ENCODE peak calls at places on chromosomes 3 and 15, in four cellular contexts. M is coronary artery, D is aorta, A is spleen. N is an unnamed sample.
A peak's percentile ranks its signal among the peaks of the same experiment; 100 is the strongest.

GRCh38 chr15:40506964-40507571 is 36.3 kb downstream of the CHST14 start:
- DNase-seq in M (peak; percentile 83), D (peak; percentile 80), A (peak; percentile 87), N (peak; percentile 97)

GRCh38 chr15:74233373-74233772 is 2.8 kb upstream of the CCDC33 start:
- DNase-seq in M (no peak), D (no peak), A (no peak), N (peak; percentile 47)

GRCh38 chr3:37240170-37240945 is 66.0 kb upstream of the LRRFIP2 start:
- DNase-seq in M (no peak), D (no peak), A (no peak), N (no peak)

GRCh38 chr3:42012935-42013651 is 51.2 kb upstream of the ULK4 start:
- DNase-seq in M (peak; percentile 86), D (peak; percentile 84), A (peak; percentile 97), N (peak; percentile 98)

GRCh38 chr15:33218071-33218491 is 23.6 kb upstream of the FMN1 start:
- DNase-seq in M (no peak), D (no peak), A (no peak), N (no peak)

GRCh38 chr15:95085056-95085455 is 853.7 kb downstream of the MCTP2 start:
- DNase-seq in M (no peak), D (no peak), A (no peak), N (no peak)

GRCh38 chr15:88835119-88835518 is 31.9 kb downstream of the ACAN start:
- DNase-seq in M (no peak), D (no peak), A (no peak), N (no peak)

GRCh38 chr15:89101302-89102191 is 13.3 kb downstream of the ABHD2 start:
- DNase-seq in M (peak; percentile 96), D (peak; percentile 88), A (no peak), N (peak; percentile 89)

GRCh38 chr15:33200444-33200843 is 5.9 kb upstream of the FMN1 start:
- DNase-seq in M (no peak), D (no peak), A (no peak), N (no peak)

GRCh38 chr3:138042043-138042442 is 32.1 kb downstream of the CLDN18 start:
- DNase-seq in M (no peak), D (no peak), A (no peak), N (no peak)

GRCh38 chr3:124965413-124965812 is 30.9 kb upstream of the MUC13 start:
- DNase-seq in M (no peak), D (no peak), A (no peak), N (peak; percentile 22)

GRCh38 chr3:179954226-179954870 is 82.4 kb downstream of the PEX5L start:
- DNase-seq in M (no peak), D (no peak), A (no peak), N (no peak)

GRCh38 chr15:89116404-89116803 is 28.1 kb downstream of the ABHD2 start:
- DNase-seq in M (no peak), D (no peak), A (no peak), N (no peak)

GRCh38 chr3:178203152-178203551 is 333.1 kb upstream of the KCNMB2 start:
- DNase-seq in M (no peak), D (no peak), A (no peak), N (no peak)
- H3K27ac ChIP-seq in M (no peak overlapping the region), D (no peak overlapping the region), A (no peak overlapping the region), N (peak overlapping the region; percentile 40)

DNA sequence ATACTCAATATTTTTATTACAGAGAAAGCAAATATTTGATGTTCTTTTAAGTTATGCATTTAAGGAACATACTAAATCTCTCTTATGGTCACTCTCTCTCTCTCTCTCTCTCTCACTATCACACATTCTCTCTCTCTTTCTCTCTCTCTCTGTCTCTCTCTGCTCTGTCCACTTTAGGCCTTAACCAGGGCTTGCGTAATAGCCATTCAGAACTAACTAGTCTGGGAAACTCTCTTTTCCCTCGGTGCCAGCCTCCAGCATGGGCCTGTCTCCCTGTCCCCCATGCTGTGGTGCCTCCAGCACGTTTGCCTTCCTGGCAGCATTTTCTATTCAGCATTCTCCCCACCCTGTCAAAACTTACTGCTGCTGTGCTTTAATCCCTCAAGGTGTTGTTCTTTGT is 389.7 kb downstream of the ROBO1 start:
- DNase-seq in M (no peak), D (no peak), A (no peak), N (no peak)
- H3K27ac ChIP-seq in M (no peak overlapping the region), D (no peak overlapping the region), A (no peak overlapping the region), N (no peak overlapping the region)

GRCh38 chr15:41557673-41558399 is 1.2 kb upstream of the TYRO3 start:
- DNase-seq in M (no peak), D (peak; percentile 59), A (peak; percentile 88), N (peak; percentile 97)

GRCh38 chr15:41561104-41561776 is 2.2 kb downstream of the TYRO3 start:
- DNase-seq in M (no peak), D (no peak), A (peak; percentile 74), N (no peak)

GRCh38 chr15:41559239-41559488 is 152 bp downstream of the TYRO3 start:
- DNase-seq in M (no peak), D (no peak), A (no peak), N (no peak)

GRCh38 chr15:41558400-41559238 is at the start of gene TYRO3:
- DNase-seq in M (no peak), D (peak; percentile 74), A (peak; percentile 88), N (peak; percentile 99)

GRCh38 chr15:41559489-41560177 is 621 bp downstream of the TYRO3 start:
- DNase-seq in M (no peak), D (no peak), A (peak; percentile 74), N (peak; percentile 94)
- H3K27ac ChIP-seq in M (peak overlapping the region; percentile 75), D (no peak overlapping the region), A (peak overlapping the region; percentile 81), N (no peak overlapping the region)

DNA sequence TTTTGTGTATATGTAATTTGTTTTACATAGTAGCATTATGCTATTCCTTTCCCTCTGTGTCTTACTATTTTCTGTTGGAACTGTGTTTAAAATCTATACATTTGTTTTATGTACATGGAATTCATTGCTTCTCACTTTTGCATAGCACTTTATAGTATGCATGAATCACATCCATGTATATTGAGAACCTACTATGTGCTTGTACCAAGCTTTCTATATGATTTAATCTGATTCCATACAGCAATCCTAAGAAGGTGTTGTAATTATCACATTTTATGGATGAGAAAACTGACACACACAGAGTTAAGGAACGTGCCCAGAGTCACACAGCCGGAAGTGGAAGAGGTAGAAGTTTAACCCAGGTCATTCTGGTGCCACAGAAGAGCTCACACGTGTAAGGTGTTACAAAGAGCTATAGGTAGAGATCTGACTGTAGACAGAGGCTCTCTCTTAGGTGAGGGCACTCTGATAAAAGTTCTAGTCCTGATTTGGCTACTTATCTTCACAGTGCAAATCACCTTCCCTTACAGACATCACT is 3.5 kb upstream of the SMAD3 start:
- DNase-seq in M (no peak), D (no peak), A (no peak), N (no peak)
- H3K27ac ChIP-seq in M (no peak overlapping the region), D (no peak overlapping the region), A (no peak overlapping the region), N (no peak overlapping the region)

GRCh38 chr15:65326109-65326508 is 21.6 kb downstream of the RNU5B-1 start:
- DNase-seq in M (no peak), D (no peak), A (no peak), N (peak; percentile 83)

GRCh38 chr15:65327651-65328393 is 23.3 kb downstream of the RNU5B-1 start:
- DNase-seq in M (no peak), D (no peak), A (peak; percentile 64), N (peak; percentile 78)

GRCh38 chr15:65329298-65329990 is 25.0 kb downstream of the RNU5B-1 start:
- DNase-seq in M (no peak), D (no peak), A (peak; percentile 58), N (no peak)

GRCh38 chr15:65328506-65329297 is 24.2 kb downstream of the RNU5B-1 start:
- DNase-seq in M (no peak), D (no peak), A (peak; percentile 59), N (peak; percentile 46)

GRCh38 chr15:65326844-65327243 is 22.4 kb downstream of the RNU5B-1 start:
- DNase-seq in M (no peak), D (no peak), A (peak; percentile 27), N (peak; percentile 85)
- H3K27ac ChIP-seq in M (no peak overlapping the region), D (no peak overlapping the region), A (no peak overlapping the region), N (no peak overlapping the region)

N was measured in osteoblast.